ENCODE peak calls at places on chromosomes 12 and 14, in six cellular contexts. K is iPS-NIHi11, O is heart right ventricle, E is fibroblast of the conjunctiva, L is IMR-90, T is AG04449. H is an unnamed sample.

GRCh38 chr12:3047961-3048360 is 29.2 kb upstream of the TSPAN9 start:
- DNase-seq in K (no peak), O (no peak), E (no peak), L (no peak), T (no peak), H (peak; percentile 2)

GRCh38 chr14:81125536-81125935 is 95.2 kb downstream of the GTF2A1 start:
- DNase-seq in K (no peak), O (no peak), E (no peak), L (no peak), T (no peak), H (no peak)

GRCh38 chr12:127550271-127550670 is 716.7 kb upstream of the TMEM132C start:
- DNase-seq in K (no peak), O (no peak), E (no peak), L (peak; percentile 55), T (peak; percentile 21), H (no peak)

GRCh38 chr14:32713856-32714255 is 224.8 kb upstream of the NPAS3 start:
- DNase-seq in K (no peak), O (no peak), E (no peak), L (no peak), T (no peak), H (no peak)

GRCh38 chr12:100058482-100059029 is 73.8 kb upstream of the ANKS1B start:
- DNase-seq in K (no peak), O (no peak), E (peak; percentile 78), L (peak; percentile 96), T (peak; percentile 89), H (peak; percentile 9)

GRCh38 chr14:104939666-104940410 is 15.2 kb downstream of the PLD4 start:
- DNase-seq in K (no peak), O (no peak), E (no peak), L (no peak), T (no peak), H (no peak)

GRCh38 chr12:2845280-2845679 is 10.4 kb upstream of the NRIP2 start:
- DNase-seq in K (no peak), O (peak; percentile 50), E (no peak), L (peak; percentile 85), T (peak; percentile 34), H (peak; percentile 24)

GRCh38 chr12:96234591-96235496 is 40.7 kb downstream of the ELK3 start:
- DNase-seq in K (no peak), O (no peak), E (no peak), L (no peak), T (no peak), H (no peak)

GRCh38 chr12:92608418-92609091 is 94.2 kb upstream of the PLEKHG7 start:
- DNase-seq in K (peak; percentile 31), O (peak; percentile 13), E (peak; percentile 45), L (peak; percentile 67), T (no peak), H (peak; percentile 11)

H was measured in K562.